ENCODE peak calls at places on chromosomes 7 and 10, in six cellular contexts. D is hepatocyte, P is psoas muscle, V is upper lobe of right lung, Q is kidney, O is PC-9. H is an unnamed sample. For H3K9me3 and H3K4me1, the result is how much of the 10 kb centered on the place peaks cover.

GRCh38 chr7:44380179-44380830 is 54.9 kb upstream of the CAMK2B start:
- DNase-seq in O (no peak), Q (no peak), V (no peak), D (no peak), P (no peak), H (no peak)

GRCh38 chr10:110918633-110919348 is at the start of gene BBIP1:
- DNase-seq in D (peak), V (no peak), O (peak), P (peak), Q (peak), H (no peak)

GRCh38 chr10:78727728-78728127 is 341.0 kb upstream of the ZMIZ1 start:
- DNase-seq in Q (peak), V (no peak), P (no peak), O (no peak), D (peak), H (no peak)

GRCh38 chr10:89625041-89625765 is 19.8 kb downstream of the PANK1 start:
- DNase-seq in O (no peak), V (no peak), P (no peak), Q (no peak), D (no peak), H (no peak)

GRCh38 chr10:22536620-22537019 is 177.8 kb downstream of the PIP4K2A start:
- DNase-seq in D (no peak), P (no peak), Q (no peak), O (no peak), V (no peak), H (no peak)

GRCh38 chr10:4812041-4812440 is 14.0 kb upstream of the AKR1E2 start:
- DNase-seq in D (no peak), P (no peak), Q (no peak), O (no peak), V (no peak), H (no peak)

GRCh38 chr7:102080371-102081243 is 206.1 kb upstream of the SH2B2 start:
- DNase-seq in P (no peak), O (no peak), D (no peak), V (peak), Q (no peak), H (peak)

GRCh38 chr7:22945584-22945983 is 68.3 kb downstream of the HYCC1 start:
- DNase-seq in D (no peak), V (no peak), O (no peak), Q (no peak), P (no peak), H (no peak)

GRCh38 chr7:139850906-139851305 is 21.8 kb downstream of the TBXAS1 start:
- DNase-seq in O (no peak), Q (no peak), D (no peak), P (no peak), V (no peak), H (no peak)

GRCh38 chr7:49928787-49929186 is 155.3 kb downstream of the VWC2 start:
- DNase-seq in P (no peak), O (no peak), V (no peak), D (no peak), Q (no peak), H (no peak)

GRCh38 chr7:51973942-51974341 is 657.3 kb upstream of the COBL start:
- DNase-seq in D (no peak), P (no peak), V (no peak), O (no peak), Q (no peak), H (no peak)

GRCh38 chr7:22885824-22886255 is 63.2 kb upstream of the TOMM7 start:
- DNase-seq in D (no peak), Q (no peak), O (no peak), V (no peak), P (no peak), H (no peak)

GRCh38 chr10:133209117-133209516 is 20.9 kb upstream of the UTF1 start:
- DNase-seq in V (no peak), O (no peak), P (no peak), Q (peak), D (no peak), H (no peak)

GRCh38 chr7:43629857-43630256 is 46.9 kb downstream of the STK17A start:
- DNase-seq in P (no peak), O (no peak), Q (no peak), D (no peak), V (no peak), H (no peak)

GRCh38 chr10:49397036-49397999 is 1.4 kb upstream of the DRGX start:
- DNase-seq in P (no peak), V (no peak), D (no peak), O (no peak), Q (peak), H (no peak)

DNA sequence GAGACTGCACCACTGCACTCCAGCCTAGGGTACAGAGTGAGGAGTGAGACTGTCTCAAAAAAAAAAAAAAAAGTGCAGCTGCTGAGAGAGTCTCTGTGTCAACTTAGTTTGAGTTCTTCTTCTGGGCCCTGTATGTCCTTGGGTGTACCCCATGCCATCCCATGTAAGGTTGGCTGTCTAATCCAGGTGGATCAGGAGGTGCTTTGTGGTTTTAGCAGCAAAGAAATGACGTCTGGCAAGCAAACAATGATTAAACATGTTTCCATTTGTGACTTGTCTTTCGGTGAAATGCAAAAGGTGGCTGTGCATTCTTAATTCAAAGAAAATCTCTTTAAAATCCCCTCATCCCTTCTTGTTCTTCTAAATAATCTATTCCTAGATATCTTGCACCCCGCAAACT is 255.9 kb downstream of the ANKRD30A start:
- DNase-seq in O (no peak), Q (no peak), V (no peak), D (no peak), P (no peak), H (no peak)
- H3K9me3 ChIP-seq in O (under half), Q (under half), V (under half), D (under half), P (under half), H (under half)

DNA sequence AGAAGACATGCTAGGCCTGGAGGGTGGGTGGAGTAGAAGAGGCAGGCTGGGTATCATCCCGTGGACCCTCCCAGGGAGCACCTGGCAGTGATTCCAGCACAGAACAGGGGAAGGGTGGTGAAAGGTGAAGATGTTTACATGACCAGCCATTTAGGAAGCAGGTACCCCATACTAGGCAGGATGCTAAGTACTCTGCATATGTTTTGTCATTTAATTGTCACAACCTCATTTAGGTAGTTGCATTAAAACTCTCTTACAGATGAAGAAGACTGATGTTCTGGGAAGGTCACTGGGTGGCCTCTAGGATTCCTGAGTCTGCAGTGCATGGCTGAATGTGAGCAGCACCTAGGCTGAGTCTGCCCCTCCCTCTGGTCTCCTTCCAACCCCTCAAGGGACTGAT is 15.2 kb downstream of the ITPRIP start:
- DNase-seq in O (no peak), P (no peak), D (no peak), V (no peak), Q (peak), H (no peak)
- H3K4me1 ChIP-seq in O (under half), P (half or more), D (under half), V (half or more), Q (half or more), H (under half)

GRCh38 chr10:26647602-26648244 is 49.8 kb upstream of the PDSS1 start:
- DNase-seq in O (no peak), V (no peak), D (no peak), Q (no peak), P (no peak), H (no peak)
- TF ChIP-seq CTCF in O (no peak), V (no peak), D (no peak), Q (no peak), P (no peak), H (no peak)

DNA sequence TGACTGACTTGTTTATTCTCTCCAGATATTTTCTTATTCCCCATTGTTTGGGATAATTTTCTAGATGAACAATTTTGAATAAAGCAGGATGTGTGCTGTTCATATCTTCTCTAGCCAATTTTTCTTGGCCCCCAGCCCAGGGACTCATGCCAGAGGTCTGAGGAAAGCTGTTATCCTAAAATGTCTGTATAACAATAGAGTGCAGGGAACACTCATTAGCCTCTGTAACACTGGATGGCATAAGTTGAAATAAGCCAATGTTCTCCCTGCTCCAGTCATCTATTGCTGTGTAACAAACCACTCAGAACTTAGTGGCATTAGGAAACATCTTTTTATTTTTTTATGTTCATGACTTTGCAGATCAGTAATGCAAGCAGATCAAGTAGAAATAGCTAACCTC is 121.7 kb upstream of the TRIM24 start:
- DNase-seq in D (no peak), P (peak), O (peak), V (no peak), Q (no peak), H (peak)
- H3K9me3 ChIP-seq in D (under half), P (under half), O (under half), V (under half), Q (under half), H (under half)

GRCh38 chr10:101848894-101849351 is 5.3 kb upstream of the KCNIP2 start:
- DNase-seq in O (no peak), Q (no peak), D (no peak), V (no peak), P (no peak), H (no peak)
- H3K4me1 ChIP-seq in O (under half), Q (under half), D (under half), V (under half), P (under half), H (under half)

GRCh38 chr7:157396316-157397035 is 59.7 kb downstream of the DNAJB6 start:
- DNase-seq in O (no peak), D (no peak), P (no peak), V (no peak), Q (peak), H (no peak)

GRCh38 chr7:157389951-157390730 is 53.3 kb downstream of the DNAJB6 start:
- DNase-seq in V (no peak), O (no peak), Q (no peak), D (no peak), P (no peak), H (no peak)

GRCh38 chr7:157394246-157395191 is 57.7 kb downstream of the DNAJB6 start:
- DNase-seq in Q (peak), D (no peak), O (no peak), P (no peak), V (no peak), H (no peak)

GRCh38 chr7:157391036-157391710 is 54.4 kb downstream of the DNAJB6 start:
- DNase-seq in P (no peak), V (no peak), Q (no peak), O (no peak), D (no peak), H (no peak)

GRCh38 chr7:157392256-157393037 is 55.6 kb downstream of the DNAJB6 start:
- DNase-seq in D (no peak), Q (no peak), V (no peak), P (no peak), O (no peak), H (no peak)
- TF ChIP-seq CTCF in D (no peak), Q (no peak), V (no peak), P (no peak), O (no peak), H (no peak)

DNA sequence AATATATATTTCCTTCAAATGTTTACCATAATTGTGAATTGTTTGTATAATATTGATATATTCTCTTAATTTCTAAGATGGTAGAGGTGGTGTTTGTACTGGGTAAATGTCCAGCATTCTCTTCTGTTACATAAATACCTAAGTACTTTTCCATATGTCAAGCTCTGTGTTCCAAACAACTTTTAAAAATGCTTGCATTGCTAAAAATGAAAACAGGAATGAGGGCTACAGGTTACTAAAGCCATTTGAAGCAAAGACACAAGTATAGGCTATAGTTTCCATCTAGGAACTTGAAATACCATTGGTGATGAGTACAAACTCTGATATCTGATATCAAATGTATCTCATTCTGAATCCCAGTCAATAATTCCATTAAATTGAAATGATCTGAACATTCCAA is 233.6 kb upstream of the SORCS1 start:
- DNase-seq in P (no peak), Q (no peak), V (no peak), D (no peak), O (no peak), H (no peak)
- H3K9me3 ChIP-seq in P (under half), Q (under half), V (under half), D (under half), O (under half), H (under half)

H was measured in uterus.